ENCODE peak calls at places on chromosomes 7 and 10, in seven cellular contexts. C is NAMALWA; T is GM04504; M is activated CD4-positive, alpha-beta T cell treated with anti-CD3 and anti-CD28 coated beads, Interleukin-2, amount 50 U/mL, for 24 hours; U is endothelial cell; G is AG09309; D is amniotic stem cell. V is an unnamed sample.

GRCh38 chr10:114166053-114166452 is 8.0 kb downstream of the CCDC186 start:
- DNase-seq in U (no peak), G (no peak), M (no peak), T (no peak), D (no peak), C (no peak), V (peak)

GRCh38 chr7:2243483-2243840 is 1.4 kb downstream of the NUDT1 start:
- DNase-seq in M (no peak), U (no peak), T (no peak), G (no peak), D (no peak), C (no peak), V (no peak)

GRCh38 chr10:17009228-17009700 is 120.3 kb downstream of the CUBN start:
- DNase-seq in D (no peak), M (no peak), G (no peak), T (no peak), U (no peak), C (no peak), V (peak)

GRCh38 chr10:14837003-14837755 is 658 bp downstream of the CDNF start:
- DNase-seq in U (no peak), D (peak), T (no peak), M (no peak), G (peak), C (no peak), V (no peak)

GRCh38 chr7:85424298-85424697 is 237.4 kb upstream of the SEMA3D start:
- DNase-seq in D (no peak), G (no peak), M (no peak), C (no peak), T (no peak), U (no peak), V (no peak)

GRCh38 chr7:108486291-108486966 is 30.2 kb upstream of the NRCAM start:
- DNase-seq in C (no peak), D (no peak), M (no peak), T (no peak), G (peak), U (no peak), V (peak)

GRCh38 chr7:20340839-20341238 is 10.1 kb downstream of the ITGB8 start:
- DNase-seq in C (no peak), M (no peak), U (no peak), D (no peak), T (no peak), G (no peak), V (peak)

GRCh38 chr10:122344741-122345258 is 29.7 kb upstream of the PLEKHA1 start:
- DNase-seq in M (no peak), U (no peak), T (no peak), C (no peak), G (no peak), D (no peak), V (peak)

GRCh38 chr7:120273476-120273975 is 551 bp downstream of the KCND2 start:
- DNase-seq in C (no peak), D (no peak), G (no peak), T (no peak), M (no peak), U (peak), V (peak)

GRCh38 chr10:118116555-118117311 is 70.0 kb upstream of the RAB11FIP2 start:
- DNase-seq in D (no peak), T (no peak), U (no peak), M (no peak), C (no peak), G (no peak), V (no peak)

GRCh38 chr10:47061776-47062175 is 150.5 kb downstream of the PTPN20 start:
- DNase-seq in D (no peak), M (no peak), C (no peak), T (no peak), G (no peak), U (no peak), V (no peak)

GRCh38 chr7:134318443-134318842 is 1.7 kb upstream of the SLC35B4 start:
- DNase-seq in G (no peak), U (no peak), C (no peak), M (no peak), D (no peak), T (no peak), V (no peak)

GRCh38 chr7:13749026-13749425 is 240.4 kb downstream of the ETV1 start:
- DNase-seq in D (no peak), C (no peak), U (no peak), T (no peak), G (no peak), M (no peak), V (no peak)

GRCh38 chr10:93995598-93996271 is 2.0 kb downstream of the PLCE1 start:
- DNase-seq in T (no peak), M (no peak), D (peak), C (no peak), G (no peak), U (no peak), V (peak)

V was measured in cardiac fibroblast.